ENCODE peak calls at places on chromosome 12, in five cellular contexts. N, O, Z, F and E are unnamed samples.

GRCh38 chr12:54159140-54159539 is 29.6 kb downstream of the SMUG1 start:
- DNase-seq in N (peak; percentile 61), O (no peak), Z (no peak), F (peak; percentile 17), E (no peak)

GRCh38 chr12:31035226-31035625 is 38.4 kb upstream of the DDX11 start:
- DNase-seq in N (no peak), O (no peak), Z (no peak), F (no peak), E (peak; percentile 48)

GRCh38 chr12:95837240-95838038 is 21.3 kb upstream of the SNRPF start:
- DNase-seq in N (no peak), O (no peak), Z (no peak), F (no peak), E (no peak)

GRCh38 chr12:88538250-88538649 is 42.0 kb downstream of the KITLG start:
- DNase-seq in N (no peak), O (no peak), Z (no peak), F (no peak), E (no peak)

GRCh38 chr12:112868459-112869041 is 38.2 kb upstream of the OAS1 start:
- DNase-seq in N (peak; percentile 21), O (peak; percentile 55), Z (no peak), F (peak; percentile 20), E (no peak)

GRCh38 chr12:68538722-68539614 is 71.7 kb upstream of the RAP1B start:
- DNase-seq in N (no peak), O (no peak), Z (peak; percentile 66), F (no peak), E (peak; percentile 85)

GRCh38 chr12:116336542-116337065 is 59.1 kb upstream of the MED13L start:
- DNase-seq in N (no peak), O (no peak), Z (no peak), F (no peak), E (peak; percentile 51)

GRCh38 chr12:26948309-26948708 is 10.0 kb downstream of the FGFR1OP2 start:
- DNase-seq in N (no peak), O (no peak), Z (no peak), F (no peak), E (no peak)

GRCh38 chr12:81558031-81558430 is 201.1 kb downstream of the PPFIA2 start:
- DNase-seq in N (no peak), O (no peak), Z (no peak), F (no peak), E (peak; percentile 73)

GRCh38 chr12:5456906-5457305 is 25.0 kb downstream of the NTF3 start:
- DNase-seq in N (no peak), O (no peak), Z (peak; percentile 67), F (no peak), E (peak; percentile 80)

GRCh38 chr12:111954974-111955373 is 58.0 kb downstream of the TMEM116 start:
- DNase-seq in N (no peak), O (peak; percentile 79), Z (no peak), F (no peak), E (no peak)

GRCh38 chr12:46677749-46678148 is 148.0 kb downstream of the SLC38A4 start:
- DNase-seq in N (peak; percentile 66), O (peak; percentile 68), Z (peak; percentile 41), F (peak; percentile 61), E (peak; percentile 58)

GRCh38 chr12:121326996-121327674 is 25.1 kb downstream of the ANAPC5 start:
- DNase-seq in N (no peak), O (no peak), Z (peak; percentile 75), F (no peak), E (no peak)

GRCh38 chr12:31525496-31526157 is 65.3 kb downstream of the DENND5B start:
- DNase-seq in N (no peak), O (no peak), Z (no peak), F (no peak), E (no peak)

GRCh38 chr12:76137611-76138010 is 53.1 kb upstream of the NAP1L1 start:
- DNase-seq in N (no peak), O (no peak), Z (no peak), F (no peak), E (no peak)

GRCh38 chr12:116065561-116065960 is 211.9 kb downstream of the MED13L start:
- DNase-seq in N (no peak), O (no peak), Z (no peak), F (no peak), E (peak; percentile 82)

GRCh38 chr12:89092297-89092696 is 260.0 kb downstream of the DUSP6 start:
- DNase-seq in N (no peak), O (no peak), Z (no peak), F (no peak), E (no peak)

GRCh38 chr12:11765421-11765816 is 115.9 kb downstream of the ETV6 start:
- DNase-seq in N (no peak), O (no peak), Z (peak; percentile 24), F (no peak), E (peak; percentile 19)

GRCh38 chr12:65934480-65935115 is 110.3 kb downstream of the HMGA2 start:
- DNase-seq in N (no peak), O (no peak), Z (no peak), F (no peak), E (no peak)
- H3K79me2 ChIP-seq in N (peaks cover 23% of the 10 kb centered on the region), O (peaks cover 84% of the 10 kb centered on the region), Z (peaks cover 73% of the 10 kb centered on the region), F (peaks cover 93% of the 10 kb centered on the region), E (peaks cover 72% of the 10 kb centered on the region)

GRCh38 chr12:131754184-131754583 is 43.3 kb downstream of the SFSWAP start:
- DNase-seq in N (no peak), O (no peak), Z (no peak), F (no peak), E (no peak)
- TF ChIP-seq CTCF in N (no peak), O (no peak), Z (no peak), F (no peak), E (no peak)

DNA sequence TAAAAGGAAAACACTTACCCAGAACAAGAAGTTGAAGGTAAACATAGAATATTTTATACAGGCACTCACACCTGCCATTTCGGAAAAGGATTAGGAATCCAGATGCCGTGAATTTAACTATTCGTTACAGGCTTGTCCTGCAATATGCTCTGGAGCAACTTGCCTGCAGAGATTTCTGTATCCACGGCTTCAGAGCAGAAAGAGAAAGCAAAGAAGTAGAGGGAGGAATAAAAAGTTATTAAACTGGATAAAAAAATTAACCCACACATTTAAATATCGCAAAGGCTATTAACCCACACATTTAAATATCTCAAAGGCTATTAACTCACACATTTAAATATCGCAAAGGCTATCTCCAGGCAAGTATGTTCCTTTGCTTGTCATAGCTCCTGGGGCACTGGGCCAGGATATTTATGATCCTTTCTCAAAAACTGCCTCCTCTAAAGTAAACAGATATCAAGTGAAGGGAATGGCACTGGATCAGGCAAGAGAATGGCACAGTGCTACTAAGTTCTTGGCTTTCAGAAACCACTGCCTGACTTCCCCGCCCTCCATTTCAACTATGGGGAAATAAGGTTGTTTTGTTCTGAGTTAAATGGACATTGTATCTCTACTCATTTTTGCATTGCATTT is at the start of gene TSPAN8:
- DNase-seq in N (peak; percentile 64), O (peak; percentile 83), Z (peak; percentile 52), F (no peak), E (no peak)
- H3K9ac ChIP-seq in N (peak within 1 kb of the TSS; percentile 32), O (peak within 1 kb of the TSS; percentile 3), Z (peak within 1 kb of the TSS; percentile 3), F (no peak within 1 kb of the TSS), E (no peak within 1 kb of the TSS)

GRCh38 chr12:122368361-122369073 is 54.0 kb downstream of the CLIP1 start:
- DNase-seq in N (no peak), O (peak; percentile 35), Z (peak; percentile 39), F (peak; percentile 9), E (peak; percentile 32)
- H3K79me2 ChIP-seq in N (peaks cover 4% of the 10 kb centered on the region), O (peaks cover 59% of the 10 kb centered on the region), Z (peaks cover 39% of the 10 kb centered on the region), F (peaks cover 76% of the 10 kb centered on the region), E (peaks cover 36% of the 10 kb centered on the region)

GRCh38 chr12:132218915-132219314 is 74.7 kb downstream of the NOC4L start:
- DNase-seq in N (peak; percentile 35), O (peak; percentile 64), Z (peak; percentile 19), F (no peak), E (no peak)
- TF ChIP-seq CTCF in N (peak; percentile 76), O (peak; percentile 76), Z (no peak), F (no peak), E (no peak)